ENCODE peak calls at places on chromosomes 1 and 21, in six cellular contexts. X is MM.1S; Y is pulmonary artery endothelial cell; E is lung; O is stimulated activated CD4-positive, alpha-beta T cell treated with anti-CD3 and anti-CD28 coated beads, Interleukin-4, amount 100 ng/mL, for 4 hours; P is nucleus accumbens. N is an unnamed sample.

GRCh38 chr1:179805291-179806195 is 62.5 kb downstream of the FAM163A start:
- DNase-seq in E (no peak), X (no peak), P (no peak), O (no peak), Y (no peak), N (no peak)

GRCh38 chr1:75092141-75092540 is 42.0 kb upstream of the LHX8 start:
- DNase-seq in E (no peak), P (no peak), Y (no peak), X (peak; percentile 49), O (no peak), N (no peak)

GRCh38 chr1:24386241-24386640 is 27.3 kb downstream of the STPG1 start:
- DNase-seq in O (no peak), X (no peak), E (peak; percentile 64), Y (no peak), P (no peak), N (peak; percentile 57)

GRCh38 chr1:220874201-220874655 is 5.0 kb upstream of the HLX start:
- DNase-seq in Y (peak; percentile 69), O (no peak), P (no peak), X (peak; percentile 49), E (no peak), N (no peak)

GRCh38 chr1:20988030-20988825 is 188.5 kb downstream of the EIF4G3 start:
- DNase-seq in P (no peak), O (no peak), E (no peak), X (no peak), Y (no peak), N (no peak)

GRCh38 chr1:41380979-41381690 is 19.9 kb downstream of the FOXO6 start:
- DNase-seq in X (no peak), E (no peak), O (no peak), Y (no peak), P (no peak), N (no peak)

GRCh38 chr1:87805661-87806376 is 477.1 kb downstream of the LMO4 start:
- DNase-seq in O (no peak), Y (no peak), P (no peak), X (no peak), E (no peak), N (no peak)

GRCh38 chr1:39087109-39087834 is 61.1 kb downstream of the NDUFS5 start:
- DNase-seq in O (no peak), X (peak; percentile 27), Y (no peak), E (no peak), P (no peak), N (no peak)

GRCh38 chr1:220696863-220697231 is 6.7 kb downstream of the C1orf115 start:
- DNase-seq in X (no peak), O (no peak), P (no peak), Y (no peak), E (no peak), N (peak; percentile 90)

GRCh38 chr1:52662645-52663313 is 29.8 kb downstream of the SHISAL2A start:
- DNase-seq in X (no peak), Y (peak; percentile 37), E (no peak), P (no peak), O (no peak), N (no peak)

GRCh38 chr1:64745181-64745985 is 508 bp downstream of the RAVER2 start:
- DNase-seq in X (peak; percentile 69), O (peak; percentile 0), P (no peak), Y (no peak), E (peak; percentile 29), N (no peak)

GRCh38 chr21:42745511-42746239 is 92.3 kb downstream of the PDE9A start:
- DNase-seq in P (no peak), E (no peak), Y (no peak), O (no peak), X (no peak), N (no peak)

GRCh38 chr1:38071530-38072266 is 25.1 kb upstream of the POU3F1 start:
- DNase-seq in O (no peak), P (no peak), Y (no peak), E (no peak), X (peak; percentile 59), N (no peak)

GRCh38 chr1:178768423-178768822 is 43.4 kb downstream of the RALGPS2 start:
- DNase-seq in E (no peak), O (no peak), X (peak; percentile 66), Y (no peak), P (no peak), N (no peak)